ENCODE peak calls at places on chromosomes 5 and 9, in seven cellular contexts. Y is T-helper 2 cell, T is activated T-cell treated with anti-CD3 and anti-CD28 coated beads for 48 hours, U is pulmonary artery endothelial cell, O is GM06990, R is T-cell, I is SW 1271. E is an unnamed sample.
A peak's percentile ranks its signal among the peaks of the same experiment; 100 is the strongest.

GRCh38 chr5:88820581-88820980 is 62.4 kb downstream of the MEF2C start:
- DNase-seq in U (no peak), T (no peak), Y (no peak), O (no peak), I (no peak), R (no peak), E (no peak)

GRCh38 chr5:89343666-89344065 is 460.7 kb upstream of the MEF2C start:
- DNase-seq in U (no peak), I (no peak), R (no peak), O (peak; percentile 74), T (peak; percentile 0), Y (no peak), E (no peak)

GRCh38 chr5:147432323-147432722 is 77.5 kb downstream of the DPYSL3 start:
- DNase-seq in Y (no peak), O (no peak), T (no peak), U (no peak), R (no peak), I (no peak), E (peak; percentile 86)

GRCh38 chr5:79173626-79174025 is 62.0 kb downstream of the BHMT start:
- DNase-seq in I (no peak), R (no peak), U (no peak), T (no peak), Y (no peak), O (no peak), E (no peak)

GRCh38 chr5:180209137-180209581 is at the start of gene RASGEF1C:
- DNase-seq in R (peak; percentile 44), O (peak; percentile 59), Y (peak; percentile 23), T (peak; percentile 71), U (peak; percentile 11), I (peak; percentile 54), E (peak; percentile 39)

GRCh38 chr5:91906027-91906426 is 522.9 kb upstream of the ARRDC3 start:
- DNase-seq in Y (no peak), R (no peak), T (no peak), I (no peak), U (no peak), O (no peak), E (no peak)

GRCh38 chr5:43649256-43649655 is 46.3 kb downstream of the NNT start:
- DNase-seq in U (no peak), Y (no peak), O (no peak), R (no peak), T (no peak), I (no peak), E (no peak)

GRCh38 chr5:91366571-91366970 is 16.5 kb downstream of the ARRDC3 start:
- DNase-seq in T (no peak), U (no peak), R (no peak), O (no peak), Y (no peak), I (peak; percentile 33), E (no peak)

GRCh38 chr9:21317956-21318923 is 13.1 kb upstream of the IFNA5 start:
- DNase-seq in T (no peak), I (peak; percentile 19), O (no peak), U (peak; percentile 33), Y (no peak), R (no peak), E (peak; percentile 0)

GRCh38 chr5:14696057-14696456 is 31.5 kb downstream of the OTULIN start:
- DNase-seq in O (no peak), T (no peak), R (no peak), I (no peak), Y (no peak), U (no peak), E (no peak)

GRCh38 chr9:11966804-11967203 is 726.4 kb upstream of the TYRP1 start:
- DNase-seq in R (no peak), O (no peak), Y (no peak), U (no peak), T (no peak), I (no peak), E (no peak)

GRCh38 chr5:147690595-147690994 is 91.9 kb downstream of the JAKMIP2 start:
- DNase-seq in I (no peak), R (no peak), O (no peak), T (no peak), U (no peak), Y (no peak), E (no peak)

GRCh38 chr9:132584616-132585560 is 2.5 kb downstream of the BARHL1 start:
- DNase-seq in T (no peak), I (peak; percentile 15), Y (no peak), U (no peak), O (no peak), R (no peak), E (no peak)

GRCh38 chr5:28707706-28708105 is 1669.3 kb upstream of the CDH9 start:
- DNase-seq in Y (no peak), R (no peak), U (no peak), O (no peak), I (no peak), T (no peak), E (no peak)

GRCh38 chr5:65938256-65938655 is 11.9 kb downstream of the ERBIN start:
- DNase-seq in I (no peak), U (no peak), R (no peak), T (no peak), Y (no peak), O (no peak), E (no peak)

GRCh38 chr5:8993031-8993430 is 552.8 kb downstream of the SEMA5A start:
- DNase-seq in U (no peak), O (no peak), R (no peak), I (peak; percentile 65), T (no peak), Y (no peak), E (peak; percentile 10)

GRCh38 chr9:122051401-122052346 is 41.4 kb downstream of the TTLL11 start:
- DNase-seq in U (no peak), R (no peak), I (no peak), Y (peak; percentile 2), T (peak; percentile 57), O (no peak), E (no peak)

GRCh38 chr9:121494192-121494591 is 5.5 kb downstream of the GGTA1 start:
- DNase-seq in R (no peak), O (peak; percentile 22), T (no peak), Y (no peak), I (no peak), U (no peak), E (no peak)

GRCh38 chr9:7844283-7844682 is 44.7 kb upstream of the DMAC1 start:
- DNase-seq in U (no peak), Y (peak; percentile 4), R (no peak), T (no peak), I (no peak), O (no peak), E (peak; percentile 3)

GRCh38 chr9:98575379-98576346 is 133.1 kb downstream of the GABBR2 start:
- DNase-seq in Y (no peak), T (peak; percentile 39), I (no peak), R (no peak), U (no peak), O (peak; percentile 79), E (no peak)

GRCh38 chr5:10233505-10233904 is 16.2 kb downstream of the ATPSCKMT start:
- DNase-seq in O (no peak), U (no peak), I (peak; percentile 22), Y (no peak), R (no peak), T (no peak), E (peak; percentile 34)

GRCh38 chr5:116759860-116760644 is 185.4 kb upstream of the SEMA6A start:
- DNase-seq in Y (no peak), R (no peak), O (no peak), T (no peak), I (no peak), U (no peak), E (no peak)

GRCh38 chr5:132659598-132660493 is 1.9 kb downstream of the IL13 start:
- DNase-seq in U (no peak), I (no peak), O (peak; percentile 28), Y (no peak), T (no peak), R (no peak), E (no peak)

GRCh38 chr9:123784513-123784912 is 145.4 kb downstream of the DENND1A start:
- DNase-seq in I (no peak), U (no peak), T (no peak), R (no peak), O (no peak), Y (no peak), E (no peak)

GRCh38 chr5:91189480-91190332 is 193.4 kb downstream of the ARRDC3 start:
- DNase-seq in U (peak; percentile 65), Y (no peak), I (no peak), T (no peak), O (no peak), R (no peak), E (no peak)

GRCh38 chr9:89893886-89894285 is 289.1 kb downstream of the GADD45G start:
- DNase-seq in R (no peak), O (no peak), I (no peak), T (no peak), Y (no peak), U (no peak), E (no peak)

GRCh38 chr5:180119031-180119885 is 47.7 kb upstream of the RNF130 start:
- DNase-seq in T (no peak), U (no peak), O (no peak), Y (no peak), R (no peak), I (no peak), E (no peak)